ENCODE peak calls at places on chromosomes 16 and 17, in ten cellular contexts. One of them, this sample, is unnamed.

GRCh38 chr17:42121066-42121769 is at the start of gene KAT2A:
- DNase-seq in fibroblast of the aortic adventitia: peak
- DNase-seq in HFFc6: peak
- DNase-seq in lung microvascular endothelial cell: peak
- DNase-seq in sigmoid colon: peak
- DNase-seq in COR-L47: peak
- DNase-seq in endothelial cell: peak
- DNase-seq in astrocyte of the spinal cord: peak
- DNase-seq in T-helper 1 cell: peak
- DNase-seq in iris pigment epithelial cell: peak
- DNase-seq in this sample: peak

GRCh38 chr17:48915459-48916282 is 7.5 kb downstream of the UBE2Z start:
- DNase-seq in fibroblast of the aortic adventitia: peak
- DNase-seq in HFFc6: peak
- DNase-seq in lung microvascular endothelial cell: peak
- DNase-seq in sigmoid colon: no peak
- DNase-seq in COR-L47: no peak
- DNase-seq in endothelial cell: no peak
- DNase-seq in astrocyte of the spinal cord: peak
- DNase-seq in T-helper 1 cell: no peak
- DNase-seq in iris pigment epithelial cell: peak
- DNase-seq in this sample: no peak

GRCh38 chr17:29590261-29590978 is 972 bp upstream of the GIT1 start:
- DNase-seq in fibroblast of the aortic adventitia: peak
- DNase-seq in HFFc6: peak
- DNase-seq in lung microvascular endothelial cell: peak
- DNase-seq in sigmoid colon: peak
- DNase-seq in COR-L47: no peak
- DNase-seq in endothelial cell: no peak
- DNase-seq in astrocyte of the spinal cord: peak
- DNase-seq in T-helper 1 cell: no peak
- DNase-seq in iris pigment epithelial cell: peak
- DNase-seq in this sample: no peak

GRCh38 chr17:55635253-55635766 is 87.4 kb downstream of the TMEM100 start:
- DNase-seq in fibroblast of the aortic adventitia: peak
- DNase-seq in HFFc6: no peak
- DNase-seq in lung microvascular endothelial cell: peak
- DNase-seq in sigmoid colon: no peak
- DNase-seq in COR-L47: no peak
- DNase-seq in endothelial cell: no peak
- DNase-seq in astrocyte of the spinal cord: peak
- DNase-seq in T-helper 1 cell: no peak
- DNase-seq in iris pigment epithelial cell: peak
- DNase-seq in this sample: no peak

GRCh38 chr17:78241277-78242023 is 10.0 kb downstream of the TMEM235 start:
- DNase-seq in fibroblast of the aortic adventitia: peak
- DNase-seq in HFFc6: peak
- DNase-seq in lung microvascular endothelial cell: peak
- DNase-seq in sigmoid colon: no peak
- DNase-seq in COR-L47: no peak
- DNase-seq in endothelial cell: no peak
- DNase-seq in astrocyte of the spinal cord: peak
- DNase-seq in T-helper 1 cell: no peak
- DNase-seq in iris pigment epithelial cell: peak
- DNase-seq in this sample: no peak

GRCh38 chr17:78224226-78225087 is 7.0 kb upstream of the TMEM235 start:
- DNase-seq in fibroblast of the aortic adventitia: no peak
- DNase-seq in HFFc6: no peak
- DNase-seq in lung microvascular endothelial cell: no peak
- DNase-seq in sigmoid colon: no peak
- DNase-seq in COR-L47: no peak
- DNase-seq in endothelial cell: no peak
- DNase-seq in astrocyte of the spinal cord: no peak
- DNase-seq in T-helper 1 cell: no peak
- DNase-seq in iris pigment epithelial cell: no peak
- DNase-seq in this sample: no peak

GRCh38 chr16:70520612-70521297 is 2.6 kb downstream of the COG4 start:
- DNase-seq in fibroblast of the aortic adventitia: peak
- DNase-seq in HFFc6: peak
- DNase-seq in lung microvascular endothelial cell: peak
- DNase-seq in sigmoid colon: no peak
- DNase-seq in COR-L47: no peak
- DNase-seq in endothelial cell: no peak
- DNase-seq in astrocyte of the spinal cord: peak
- DNase-seq in T-helper 1 cell: no peak
- DNase-seq in iris pigment epithelial cell: peak
- DNase-seq in this sample: no peak

GRCh38 chr17:28712037-28712704 is 483 bp upstream of the PROCA1 start:
- DNase-seq in fibroblast of the aortic adventitia: no peak
- DNase-seq in HFFc6: no peak
- DNase-seq in lung microvascular endothelial cell: no peak
- DNase-seq in sigmoid colon: no peak
- DNase-seq in COR-L47: no peak
- DNase-seq in endothelial cell: peak
- DNase-seq in astrocyte of the spinal cord: no peak
- DNase-seq in T-helper 1 cell: peak
- DNase-seq in iris pigment epithelial cell: no peak
- DNase-seq in this sample: no peak

GRCh38 chr16:72723781-72724180 is 324.1 kb downstream of the ZFHX3 start:
- DNase-seq in fibroblast of the aortic adventitia: peak
- DNase-seq in HFFc6: peak
- DNase-seq in lung microvascular endothelial cell: no peak
- DNase-seq in sigmoid colon: no peak
- DNase-seq in COR-L47: no peak
- DNase-seq in endothelial cell: no peak
- DNase-seq in astrocyte of the spinal cord: peak
- DNase-seq in T-helper 1 cell: no peak
- DNase-seq in iris pigment epithelial cell: peak
- DNase-seq in this sample: no peak